ENCODE peak calls at places on chromosomes 4 and X, in four cellular contexts. G is GM06990, I is astrocyte of the spinal cord, M is fibroblast of lung. H is an unnamed sample.
A peak's percentile ranks its signal among the peaks of the same experiment; 100 is the strongest.

GRCh38 chrX:1928805-1929204 is 313.9 kb downstream of the ASMT start:
- DNase-seq in G (no peak), I (no peak), M (no peak), H (no peak)

GRCh38 chr4:42371306-42372063 is 25.8 kb upstream of the SHISA3 start:
- DNase-seq in G (no peak), I (peak; percentile 70), M (peak; percentile 50), H (peak; percentile 46)

GRCh38 chr4:15544196-15544730 is 74.6 kb downstream of the CC2D2A start:
- DNase-seq in G (no peak), I (no peak), M (no peak), H (no peak)

GRCh38 chr4:61162116-61162515 is 38.0 kb upstream of the ADGRL3 start:
- DNase-seq in G (no peak), I (peak; percentile 34), M (peak; percentile 38), H (no peak)

GRCh38 chr4:166538491-166539005 is 665.5 kb downstream of the TLL1 start:
- DNase-seq in G (no peak), I (peak; percentile 36), M (peak; percentile 47), H (no peak)

GRCh38 chr4:74038161-74039064 is at the start of gene CXCL3:
- DNase-seq in G (peak; percentile 13), I (peak; percentile 73), M (peak; percentile 40), H (no peak)

GRCh38 chrX:68822641-68823410 is 6.0 kb upstream of the EFNB1 start:
- DNase-seq in G (no peak), I (peak; percentile 40), M (peak; percentile 44), H (no peak)

GRCh38 chr4:11079171-11079570 is 349.5 kb downstream of the HS3ST1 start:
- DNase-seq in G (no peak), I (peak; percentile 56), M (peak; percentile 67), H (no peak)

GRCh38 chr4:73945674-73946449 is 36.0 kb downstream of the PF4 start:
- DNase-seq in G (no peak), I (no peak), M (no peak), H (no peak)

GRCh38 chrX:130103605-130104004 is 6.7 kb downstream of the ELF4 start:
- DNase-seq in G (no peak), I (no peak), M (no peak), H (no peak)

GRCh38 chrX:154369453-154370299 is 4.8 kb downstream of the FLNA start:
- DNase-seq in G (peak; percentile 67), I (peak; percentile 96), M (peak; percentile 96), H (no peak)

GRCh38 chr4:123671633-123672404 is 275.2 kb downstream of the SPRY1 start:
- DNase-seq in G (peak; percentile 46), I (no peak), M (peak; percentile 12), H (no peak)

GRCh38 chrX:20670611-20671010 is 403.9 kb upstream of the RPS6KA3 start:
- DNase-seq in G (no peak), I (no peak), M (no peak), H (no peak)

GRCh38 chrX:10619311-10620015 is 922 bp downstream of the MID1 start:
- DNase-seq in G (no peak), I (no peak), M (peak; percentile 18), H (no peak)

GRCh38 chr4:172892300-172892699 is 276.3 kb upstream of the GALNT7 start:
- DNase-seq in G (no peak), I (peak; percentile 3), M (no peak), H (no peak)

GRCh38 chr4:156638925-156639605 is 332.5 kb downstream of the PDGFC start:
- DNase-seq in G (no peak), I (peak; percentile 82), M (peak; percentile 92), H (no peak)

GRCh38 chrX:115579327-115579726 is 18.4 kb downstream of the PLS3 start:
- DNase-seq in G (no peak), I (no peak), M (no peak), H (no peak)

GRCh38 chr4:77697860-77698599 is 92.4 kb downstream of the CXCL13 start:
- DNase-seq in G (no peak), I (peak; percentile 85), M (peak; percentile 68), H (no peak)

GRCh38 chr4:19999775-20000414 is 251.8 kb upstream of the SLIT2 start:
- DNase-seq in G (no peak), I (no peak), M (no peak), H (no peak)

GRCh38 chr4:25535278-25535677 is 120.4 kb upstream of the SLC34A2 start:
- DNase-seq in G (no peak), I (no peak), M (peak; percentile 18), H (no peak)

GRCh38 chr4:26862381-26862915 is 1.8 kb downstream of the STIM2 start:
- DNase-seq in G (no peak), I (no peak), M (no peak), H (no peak)

GRCh38 chr4:53781614-53782467 is 190.6 kb upstream of the LNX1 start:
- DNase-seq in G (no peak), I (peak; percentile 53), M (peak; percentile 41), H (no peak)

GRCh38 chr4:52874948-52875347 is 12.8 kb downstream of the RASL11B start:
- DNase-seq in G (no peak), I (no peak), M (no peak), H (no peak)

GRCh38 chr4:153079824-153080486 is 124.3 kb upstream of the TRIM2 start:
- DNase-seq in G (no peak), I (no peak), M (no peak), H (no peak)

GRCh38 chr4:145098675-145099037 is 545 bp downstream of the ABCE1 start:
- DNase-seq in G (no peak), I (peak; percentile 64), M (peak; percentile 76), H (peak; percentile 18)

GRCh38 chr4:165288639-165289428 is 38.6 kb upstream of the MSMO1 start:
- DNase-seq in G (no peak), I (peak; percentile 69), M (peak; percentile 62), H (no peak)

GRCh38 chr4:156939151-156939550 is 32.4 kb downstream of the PDGFC start:
- DNase-seq in G (no peak), I (peak; percentile 57), M (no peak), H (no peak)

GRCh38 chr4:120692964-120693363 is 229.6 kb downstream of the PRDM5 start:
- DNase-seq in G (no peak), I (peak; percentile 87), M (peak; percentile 86), H (no peak)

GRCh38 chrX:142005532-142005931 is 101.8 kb downstream of the MAGEC1 start:
- DNase-seq in G (no peak), I (no peak), M (no peak), H (no peak)

GRCh38 chrX:3346436-3347329 is at the start of gene MXRA5:
- DNase-seq in G (no peak), I (peak; percentile 61), M (peak; percentile 75), H (no peak)

GRCh38 chr4:78645853-78646757 is 94.5 kb downstream of the ANXA3 start:
- DNase-seq in G (no peak), I (peak; percentile 94), M (peak; percentile 95), H (no peak)

GRCh38 chrX:2135421-2135820 is 365.4 kb downstream of the DHRSX start:
- DNase-seq in G (no peak), I (no peak), M (no peak), H (no peak)

GRCh38 chr4:8860096-8860891 is 11.3 kb downstream of the HMX1 start:
- DNase-seq in G (no peak), I (no peak), M (no peak), H (no peak)

GRCh38 chr4:56727150-56727549 is 46.1 kb upstream of the HOPX start:
- DNase-seq in G (no peak), I (peak; percentile 27), M (no peak), H (no peak)

GRCh38 chr4:80471701-80472100 is 136.2 kb downstream of the CFAP299 start:
- DNase-seq in G (no peak), I (peak; percentile 39), M (peak; percentile 44), H (no peak)

GRCh38 chrX:9318213-9318612 is 146.6 kb upstream of the TBL1X start:
- DNase-seq in G (no peak), I (no peak), M (no peak), H (no peak)

GRCh38 chr4:138492178-138492577 is 250.0 kb upstream of the SLC7A11 start:
- DNase-seq in G (no peak), I (no peak), M (no peak), H (no peak)

GRCh38 chrX:37599735-37600134 is 28.3 kb downstream of the LANCL3 start:
- DNase-seq in G (no peak), I (no peak), M (no peak), H (no peak)

GRCh38 chrX:21708116-21708515 is 49.8 kb downstream of the SMPX start:
- DNase-seq in G (no peak), I (no peak), M (no peak), H (no peak)
- TF ChIP-seq CTCF in G (peak; percentile 49), I (peak; percentile 22), M (peak; percentile 36), H (peak; percentile 17)

GRCh38 chrX:134685662-134686061 is 27.4 kb upstream of the PLAC1 start:
- DNase-seq in G (peak; percentile 14), I (peak; percentile 22), M (peak; percentile 59), H (no peak)
- H3K4me3 ChIP-seq in G (no peak overlapping the region), I (no peak overlapping the region), M (no peak overlapping the region), H (no peak overlapping the region)

DNA sequence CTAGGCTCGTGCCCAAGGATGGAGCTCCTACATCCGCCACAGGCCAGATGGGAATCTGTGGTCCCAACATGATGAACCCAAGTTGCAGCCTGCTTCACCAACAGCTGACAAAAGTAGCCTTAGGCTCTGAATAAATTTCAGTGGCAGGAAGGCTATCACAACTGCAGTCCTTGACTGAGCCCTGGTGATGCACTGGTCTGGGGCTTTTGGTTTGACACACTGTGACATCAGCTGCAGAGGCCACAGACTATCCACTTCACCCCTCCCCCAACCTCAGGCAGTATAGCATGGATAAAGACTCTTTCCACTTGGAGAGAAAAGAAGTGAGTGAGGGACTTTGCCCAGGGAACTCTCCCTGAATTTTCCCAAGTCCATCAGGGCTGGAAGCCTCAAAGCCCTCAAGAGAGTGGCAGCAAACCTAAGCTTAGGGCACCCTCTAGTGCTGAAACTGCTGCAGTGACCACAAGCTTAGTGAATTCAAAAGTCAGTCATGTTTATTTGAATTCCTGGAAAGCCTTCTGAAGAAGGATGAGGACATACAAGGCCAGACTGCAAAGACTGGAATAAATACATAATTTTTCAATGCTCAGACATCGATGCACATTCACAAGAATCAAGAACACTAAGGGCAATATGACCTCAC is 135.0 kb upstream of the TENT5D start:
- DNase-seq in G (no peak), I (peak; percentile 1), M (no peak), H (no peak)
- TF ChIP-seq CTCF in G (peak; percentile 60), I (no peak), M (no peak), H (peak; percentile 39)

GRCh38 chrX:71615056-71615455 is 3.3 kb downstream of the CXCR3 start:
- DNase-seq in G (no peak), I (no peak), M (no peak), H (no peak)

GRCh38 chrX:71616672-71617529 is 1.4 kb downstream of the CXCR3 start:
- DNase-seq in G (no peak), I (no peak), M (no peak), H (no peak)

GRCh38 chrX:71618303-71618721 is at the start of gene CXCR3:
- DNase-seq in G (peak; percentile 79), I (peak; percentile 18), M (peak; percentile 44), H (no peak)

GRCh38 chrX:71617742-71618141 is 569 bp downstream of the CXCR3 start:
- DNase-seq in G (no peak), I (no peak), M (no peak), H (no peak)

DNA sequence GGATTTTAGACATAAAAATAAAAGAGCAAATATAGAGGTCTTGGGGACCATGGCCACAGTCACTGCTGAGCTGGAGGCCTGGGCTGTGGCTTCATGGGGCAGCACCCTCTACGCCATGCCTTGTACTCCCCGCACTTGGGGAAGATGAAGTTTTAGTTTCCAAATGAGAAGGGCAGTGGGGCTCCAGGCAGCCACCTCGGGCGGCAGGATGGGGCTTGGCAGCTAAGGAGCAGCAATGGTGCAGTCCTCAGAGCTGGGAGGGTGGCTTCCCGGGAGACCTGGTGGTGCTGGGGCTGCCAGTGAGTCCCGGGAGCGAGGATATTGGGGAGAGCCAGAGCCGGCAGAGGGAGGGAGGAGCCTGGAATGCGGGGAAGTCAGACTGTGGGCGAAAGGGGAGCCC is 2.4 kb downstream of the CXCR3 start:
- DNase-seq in G (no peak), I (no peak), M (no peak), H (no peak)
- H3K4me3 ChIP-seq in G (no peak overlapping the region), I (no peak overlapping the region), M (no peak overlapping the region), H (no peak overlapping the region)

H was measured in GM12864.